ENCODE peak calls at places on chromosomes 1 and 21, in nine cellular contexts. A is choroid plexus epithelial cell; C is NB4; F is bronchial epithelial cell; P is CD8-positive, alpha-beta T cell; U is AG04450; Z is kidney; G is body of pancreas; Q is breast epithelium. L is an unnamed sample.

GRCh38 chr1:3579626-3580025 is 31.7 kb downstream of the MEGF6 start:
- DNase-seq in A (no peak), C (no peak), F (no peak), P (no peak), U (no peak), Z (no peak), G (no peak), Q (no peak), L (no peak)

GRCh38 chr1:145706282-145706681 is 886 bp downstream of the PDZK1 start:
- DNase-seq in A (no peak), C (no peak), F (peak; percentile 98), P (no peak), U (no peak), Z (no peak), G (no peak), Q (no peak), L (no peak)

GRCh38 chr1:107572674-107573205 is 392.2 kb downstream of the VAV3 start:
- DNase-seq in A (peak; percentile 54), C (no peak), F (peak; percentile 95), P (no peak), U (peak; percentile 1), Z (no peak), G (no peak), Q (peak; percentile 44), L (peak; percentile 71)

GRCh38 chr1:22295856-22296255 is 153.0 kb upstream of the WNT4 start:
- DNase-seq in A (no peak), C (no peak), F (no peak), P (no peak), U (no peak), Z (peak; percentile 4), G (no peak), Q (no peak), L (no peak)

GRCh38 chr1:15507278-15507677 is 16.7 kb downstream of the CASP9 start:
- DNase-seq in A (no peak), C (no peak), F (no peak), P (no peak), U (no peak), Z (no peak), G (peak; percentile 57), Q (no peak), L (no peak)

GRCh38 chr1:230288641-230289349 is 137.3 kb downstream of the PGBD5 start:
- DNase-seq in A (peak; percentile 12), C (no peak), F (no peak), P (no peak), U (no peak), Z (peak; percentile 38), G (peak; percentile 33), Q (no peak), L (no peak)

GRCh38 chr1:164637461-164638375 is 78.7 kb downstream of the PBX1 start:
- DNase-seq in A (peak; percentile 84), C (no peak), F (peak; percentile 79), P (no peak), U (peak; percentile 27), Z (no peak), G (peak; percentile 87), Q (peak; percentile 56), L (no peak)

GRCh38 chr1:221801773-221802516 is 60.1 kb upstream of the DUSP10 start:
- DNase-seq in A (peak; percentile 67), C (no peak), F (peak; percentile 94), P (no peak), U (peak; percentile 30), Z (no peak), G (no peak), Q (no peak), L (no peak)

GRCh38 chr1:188489336-188490112 is 1660.8 kb downstream of the PLA2G4A start:
- DNase-seq in A (peak; percentile 48), C (no peak), F (no peak), P (no peak), U (no peak), Z (no peak), G (no peak), Q (no peak), L (no peak)

GRCh38 chr1:180155202-180155682 is 573 bp downstream of the QSOX1 start:
- DNase-seq in A (no peak), C (peak; percentile 28), F (no peak), P (peak; percentile 37), U (no peak), Z (no peak), G (peak; percentile 40), Q (no peak), L (no peak)

GRCh38 chr21:44583800-44584147 is 3.4 kb upstream of the KRTAP10-5 start:
- DNase-seq in A (no peak), C (no peak), F (no peak), P (no peak), U (no peak), Z (no peak), G (no peak), Q (no peak), L (no peak)

GRCh38 chr1:21764615-21765423 is 18.1 kb downstream of the USP48 start:
- DNase-seq in A (peak; percentile 72), C (peak; percentile 65), F (peak; percentile 87), P (no peak), U (peak; percentile 47), Z (no peak), G (peak; percentile 80), Q (peak; percentile 57), L (peak; percentile 46)

GRCh38 chr21:33644383-33645074 is 2.2 kb downstream of the ITSN1 start:
- DNase-seq in A (peak; percentile 85), C (peak; percentile 61), F (peak; percentile 18), P (no peak), U (no peak), Z (no peak), G (no peak), Q (no peak), L (no peak)

GRCh38 chr21:25573409-25574206 is 33.7 kb downstream of the MRPL39 start:
- DNase-seq in A (peak; percentile 88), C (peak; percentile 61), F (peak; percentile 95), P (peak; percentile 29), U (peak; percentile 83), Z (no peak), G (no peak), Q (no peak), L (no peak)

GRCh38 chr1:2451744-2452582 is 24.1 kb upstream of the PLCH2 start:
- DNase-seq in A (peak; percentile 61), C (no peak), F (peak; percentile 93), P (no peak), U (peak; percentile 48), Z (no peak), G (no peak), Q (no peak), L (no peak)

GRCh38 chr1:2288308-2288707 is 60.2 kb downstream of the SKI start:
- DNase-seq in A (no peak), C (no peak), F (no peak), P (peak; percentile 61), U (no peak), Z (no peak), G (no peak), Q (no peak), L (no peak)

GRCh38 chr1:160951443-160952128 is 3.0 kb downstream of the ITLN2 start:
- DNase-seq in A (peak; percentile 79), C (peak; percentile 76), F (peak; percentile 60), P (peak; percentile 76), U (no peak), Z (no peak), G (peak; percentile 73), Q (no peak), L (peak; percentile 58)
- TF ChIP-seq CTCF in A (peak; percentile 88), C (peak; percentile 82), F (peak; percentile 79), P (peak; percentile 79), U (peak; percentile 71), Z (peak; percentile 65), G (peak; percentile 72), Q (no peak), L (peak; percentile 89)

GRCh38 chr1:42845193-42845592 is 1.2 kb upstream of the ZNF691 start:
- DNase-seq in A (no peak), C (no peak), F (no peak), P (no peak), U (no peak), Z (no peak), G (no peak), Q (no peak), L (no peak)
- H3K4me3 ChIP-seq in A (no peak overlapping the region), C (peak overlapping the region; percentile 87), F (no peak overlapping the region), P (no peak overlapping the region), U (no peak overlapping the region), Z (no peak overlapping the region), G (no peak overlapping the region), Q (no peak overlapping the region), L (no peak overlapping the region)

GRCh38 chr1:233791372-233791703 is 113.1 kb upstream of the SLC35F3 start:
- DNase-seq in A (no peak), C (no peak), F (no peak), P (no peak), U (no peak), Z (no peak), G (no peak), Q (no peak), L (no peak)
- TF ChIP-seq CTCF in A (no peak), C (no peak), F (no peak), P (peak; percentile 41), U (no peak), Z (no peak), G (no peak), Q (no peak), L (no peak)

GRCh38 chr1:241356187-241356518 is 852 bp downstream of the RGS7 start:
- DNase-seq in A (no peak), C (no peak), F (no peak), P (no peak), U (no peak), Z (no peak), G (no peak), Q (no peak), L (no peak)

GRCh38 chr1:241356519-241357365 is at the start of gene RGS7:
- DNase-seq in A (peak; percentile 41), C (no peak), F (no peak), P (no peak), U (peak; percentile 10), Z (peak; percentile 83), G (peak; percentile 34), Q (no peak), L (no peak)

GRCh38 chr1:241355311-241356010 is 1.5 kb downstream of the RGS7 start:
- DNase-seq in A (no peak), C (no peak), F (no peak), P (no peak), U (no peak), Z (no peak), G (no peak), Q (no peak), L (no peak)

GRCh38 chr1:241362350-241362749 is 5.3 kb upstream of the RGS7 start:
- DNase-seq in A (no peak), C (no peak), F (no peak), P (no peak), U (no peak), Z (no peak), G (no peak), Q (no peak), L (no peak)

DNA sequence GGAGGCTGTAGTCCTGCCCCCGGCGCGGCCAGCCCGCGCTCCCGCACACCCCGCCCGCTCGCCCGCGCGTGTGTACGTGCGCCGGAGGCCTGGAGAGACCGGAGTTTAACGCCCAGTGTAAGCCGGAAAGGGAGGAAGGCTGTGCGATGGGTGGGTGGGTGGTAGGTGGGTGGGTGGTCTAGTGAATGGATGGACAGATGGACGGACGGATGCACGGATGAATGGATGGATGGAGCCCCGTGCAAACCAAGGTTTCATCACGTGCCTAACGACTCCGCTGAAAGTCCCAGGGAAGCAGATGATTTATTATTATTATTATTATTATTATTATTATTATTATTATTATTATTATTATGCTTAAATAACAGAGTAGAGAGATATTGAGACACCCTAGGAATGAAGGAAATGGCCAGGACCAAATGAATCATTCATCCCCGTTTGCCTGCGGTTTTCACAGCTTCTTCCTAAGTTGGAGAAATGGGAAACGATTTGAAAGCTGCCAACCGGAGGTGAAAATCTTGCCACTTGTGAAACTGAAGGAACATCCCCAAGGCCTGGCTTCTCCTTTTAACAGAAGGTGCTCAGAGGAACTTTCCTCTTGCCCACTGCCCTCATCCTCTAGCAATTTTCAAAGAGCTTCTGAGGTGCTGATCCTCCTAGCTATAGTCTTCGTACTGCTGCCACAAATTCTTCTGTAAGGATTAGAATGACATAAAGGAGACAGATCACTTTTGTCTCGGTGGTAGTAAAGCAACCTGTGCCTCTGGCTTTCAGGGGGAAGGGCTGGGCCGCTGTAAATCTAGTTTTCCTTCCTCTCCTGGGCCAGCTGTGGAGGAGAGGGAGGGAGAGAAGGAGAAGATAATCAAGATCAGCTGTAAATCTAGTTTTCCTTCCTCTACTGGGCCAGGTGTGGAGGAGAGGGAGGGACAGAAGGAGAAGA is 631 bp upstream of the RGS7 start:
- DNase-seq in A (peak; percentile 0), C (no peak), F (peak; percentile 18), P (no peak), U (no peak), Z (no peak), G (no peak), Q (no peak), L (no peak)
- H3K4me3 ChIP-seq in A (peak overlapping the region; percentile 56), C (no peak overlapping the region), F (peak overlapping the region; percentile 20), P (no peak overlapping the region), U (peak overlapping the region; percentile 61), Z (no peak overlapping the region), G (no peak overlapping the region), Q (peak overlapping the region; percentile 47), L (no peak overlapping the region)

L was measured in LNCaP clone FGC.